ENCODE peak calls at places on chromosomes 6 and 20, in nine cellular contexts. K, T, X, W, B, J, N, A and S are unnamed samples.

GRCh38 chr20:5770240-5770986 is 20.2 kb downstream of the SHLD1 start:
- DNase-seq in K (peak), T (no peak), X (no peak), W (no peak), B (no peak), J (no peak), N (no peak), A (no peak), S (no peak)

GRCh38 chr6:26159417-26160273 is 72.4 kb downstream of the HFE start:
- DNase-seq in K (no peak), T (no peak), X (no peak), W (no peak), B (no peak), J (peak), N (no peak), A (no peak), S (no peak)

GRCh38 chr6:7542065-7542877 is 800 bp downstream of the DSP start:
- DNase-seq in K (no peak), T (no peak), X (no peak), W (peak), B (peak), J (peak), N (no peak), A (peak), S (peak)

GRCh38 chr6:131950767-131951575 is at the start of gene CCN2:
- DNase-seq in K (peak), T (no peak), X (peak), W (peak), B (peak), J (peak), N (peak), A (peak), S (peak)

GRCh38 chr6:41352396-41352795 is 17.0 kb downstream of the NCR2 start:
- DNase-seq in K (no peak), T (no peak), X (no peak), W (no peak), B (no peak), J (no peak), N (peak), A (no peak), S (no peak)

GRCh38 chr6:135354407-135354806 is 143.1 kb downstream of the AHI1 start:
- DNase-seq in K (no peak), T (no peak), X (no peak), W (no peak), B (no peak), J (no peak), N (no peak), A (no peak), S (no peak)

GRCh38 chr6:166434336-166434735 is 51.6 kb upstream of the MPC1 start:
- DNase-seq in K (no peak), T (no peak), X (no peak), W (no peak), B (no peak), J (no peak), N (no peak), A (no peak), S (no peak)

GRCh38 chr6:133436652-133437051 is 195.5 kb downstream of the EYA4 start:
- DNase-seq in K (no peak), T (no peak), X (no peak), W (no peak), B (no peak), J (no peak), N (no peak), A (no peak), S (no peak)

GRCh38 chr6:11575408-11576033 is 38.0 kb downstream of the TMEM170B start:
- DNase-seq in K (peak), T (peak), X (peak), W (peak), B (no peak), J (peak), N (peak), A (peak), S (peak)

GRCh38 chr6:20875369-20875963 is 341.2 kb downstream of the CDKAL1 start:
- DNase-seq in K (peak), T (no peak), X (no peak), W (no peak), B (no peak), J (no peak), N (no peak), A (no peak), S (no peak)

GRCh38 chr20:9068896-9069663 is at the start of gene PLCB4:
- DNase-seq in K (no peak), T (no peak), X (no peak), W (peak), B (peak), J (peak), N (peak), A (peak), S (no peak)

GRCh38 chr20:48019496-48019895 is 234.2 kb upstream of the SULF2 start:
- DNase-seq in K (no peak), T (no peak), X (no peak), W (no peak), B (no peak), J (no peak), N (no peak), A (no peak), S (no peak)